ENCODE peak calls at places on chromosomes 13 and 19, in five cellular contexts. R is gastrocnemius medialis; W is stimulated activated CD4-positive, alpha-beta T cell treated with anti-CD3 and anti-CD28 coated beads, Interleukin-2, amount 100 ng/mL, for 24 hours; V is EH; T is naive thymus-derived CD4-positive, alpha-beta T cell. L is an unnamed sample.
A peak's percentile ranks its signal among the peaks of the same experiment; 100 is the strongest.

GRCh38 chr19:41408256-41408655 is 10.6 kb downstream of the BCKDHA start:
- DNase-seq in V (no peak), T (no peak), W (no peak), R (no peak), L (no peak)

GRCh38 chr19:36528921-36529518 is 949 bp upstream of the ZNF260 start:
- DNase-seq in T (no peak), W (peak; percentile 18), R (no peak), V (no peak), L (no peak)

GRCh38 chr19:42064432-42064831 is 5.6 kb downstream of the GRIK5 start:
- DNase-seq in R (no peak), V (no peak), T (no peak), W (no peak), L (no peak)

GRCh38 chr13:49441846-49442245 is 2.0 kb downstream of the CAB39L start:
- DNase-seq in W (no peak), V (peak; percentile 58), T (no peak), R (no peak), L (no peak)

GRCh38 chr19:13063461-13064091 is 39.1 kb downstream of the LYL1 start:
- DNase-seq in R (peak; percentile 96), V (peak; percentile 36), W (no peak), T (no peak), L (peak; percentile 56)

GRCh38 chr19:4730740-4731171 is 7.1 kb upstream of the DPP9 start:
- DNase-seq in T (peak; percentile 69), R (no peak), V (peak; percentile 29), W (peak; percentile 78), L (no peak)

GRCh38 chr19:36573948-36574726 is 1.0 kb upstream of the ZNF529 start:
- DNase-seq in W (no peak), R (no peak), V (peak; percentile 28), T (no peak), L (no peak)

GRCh38 chr19:56270676-56271075 is 1.9 kb upstream of the EDDM13 start:
- DNase-seq in W (no peak), V (peak; percentile 18), R (no peak), T (no peak), L (no peak)

GRCh38 chr19:39446365-39447084 is 1.1 kb downstream of the SUPT5H start:
- DNase-seq in R (no peak), T (no peak), V (no peak), W (no peak), L (no peak)

GRCh38 chr19:2136796-2137195 is 14.6 kb downstream of the AP3D1 start:
- DNase-seq in W (no peak), V (no peak), T (no peak), R (no peak), L (no peak)

GRCh38 chr19:31316201-31316951 is 32.9 kb downstream of the TSHZ3 start:
- DNase-seq in W (no peak), T (no peak), R (peak; percentile 31), V (no peak), L (no peak)

GRCh38 chr13:101003566-101003965 is 329.0 kb upstream of the TMTC4 start:
- DNase-seq in V (no peak), T (no peak), W (no peak), R (no peak), L (no peak)

GRCh38 chr19:55679343-55680257 is 4.6 kb downstream of the EPN1 start:
- DNase-seq in V (peak; percentile 27), R (no peak), W (no peak), T (no peak), L (no peak)

L was measured in tibial artery.